ENCODE peak calls at places on chromosomes 16 and 17, in nine cellular contexts. U is stimulated activated CD8-positive, alpha-beta memory T cell treated with anti-CD3 and anti-CD28 coated beads, Interleukin-4, amount 100 ng/mL, for 24 hours; K is NCI-H82; A is hippocampal formation; R is fibroblast of the aortic adventitia; O is GDM1; F is stimulated activated CD4-positive, alpha-beta T cell treated with anti-CD3 and anti-CD28 coated beads, TNF-alpha, amount 100 ng/mL, for 48 hours; T is esophagus squamous epithelium; B is tibial artery. Q is an unnamed sample.
A peak's percentile ranks its signal among the peaks of the same experiment; 100 is the strongest.

GRCh38 chr17:41615454-41615853 is 2.9 kb upstream of the KRT16 start:
- DNase-seq in U (no peak), K (no peak), A (no peak), R (no peak), O (no peak), F (no peak), T (no peak), B (no peak), Q (peak; percentile 65)

GRCh38 chr17:7262192-7263070 is at the start of gene CLDN7:
- DNase-seq in U (no peak), K (no peak), A (no peak), R (no peak), O (no peak), F (no peak), T (no peak), B (no peak), Q (peak; percentile 99)

GRCh38 chr17:82985436-82985820 is 94.0 kb upstream of the METRNL start:
- DNase-seq in U (no peak), K (no peak), A (no peak), R (no peak), O (no peak), F (no peak), T (no peak), B (no peak), Q (peak; percentile 38)

GRCh38 chr16:28219283-28219682 is 7.5 kb upstream of the XPO6 start:
- DNase-seq in U (no peak), K (peak; percentile 90), A (no peak), R (no peak), O (no peak), F (no peak), T (no peak), B (no peak), Q (no peak)

GRCh38 chr17:10755592-10756127 is 25.8 kb upstream of the TMEM220 start:
- DNase-seq in U (no peak), K (no peak), A (no peak), R (no peak), O (no peak), F (no peak), T (no peak), B (no peak), Q (no peak)

GRCh38 chr17:29107933-29108805 is 65.2 kb downstream of the PIPOX start:
- DNase-seq in U (no peak), K (no peak), A (no peak), R (no peak), O (no peak), F (no peak), T (no peak), B (no peak), Q (no peak)

GRCh38 chr16:30354423-30355143 is 525 bp downstream of the CD2BP2 start:
- DNase-seq in U (no peak), K (peak; percentile 46), A (no peak), R (peak; percentile 19), O (no peak), F (no peak), T (no peak), B (no peak), Q (peak; percentile 86)

GRCh38 chr16:12901597-12902436 is at the start of gene SHISA9:
- DNase-seq in U (no peak), K (peak; percentile 58), A (no peak), R (no peak), O (no peak), F (no peak), T (no peak), B (no peak), Q (no peak)

GRCh38 chr17:64124609-64125008 is 5.3 kb downstream of the ERN1 start:
- DNase-seq in U (no peak), K (no peak), A (no peak), R (no peak), O (no peak), F (no peak), T (no peak), B (no peak), Q (no peak)

GRCh38 chr17:41329279-41329925 is 13.9 kb upstream of the KRTAP17-1 start:
- DNase-seq in U (no peak), K (peak; percentile 22), A (no peak), R (peak; percentile 43), O (no peak), F (no peak), T (no peak), B (no peak), Q (peak; percentile 80)

GRCh38 chr16:51049276-51049675 is 101.8 kb downstream of the SALL1 start:
- DNase-seq in U (no peak), K (no peak), A (no peak), R (no peak), O (no peak), F (no peak), T (no peak), B (no peak), Q (no peak)

GRCh38 chr16:30757316-30757715 is 4.5 kb downstream of the CFAP119 start:
- DNase-seq in U (no peak), K (no peak), A (no peak), R (no peak), O (no peak), F (no peak), T (no peak), B (no peak), Q (no peak)

Q was measured in H7.